ENCODE peak calls at places on chromosome 22, in five cellular contexts. D, H, L, N and R are unnamed samples.

GRCh38 chr22:23575601-23576000 is 4.5 kb downstream of the IGLL1 start:
- DNase-seq in D (no peak), H (no peak), L (no peak), N (no peak), R (no peak)

GRCh38 chr22:50696799-50697561 is 24.4 kb downstream of the SHANK3 start:
- DNase-seq in D (no peak), H (peak; percentile 66), L (no peak), N (peak; percentile 76), R (peak; percentile 50)

GRCh38 chr22:50581950-50582561 is 593 bp downstream of the CHKB start:
- DNase-seq in D (peak; percentile 58), H (no peak), L (no peak), N (no peak), R (no peak)

GRCh38 chr22:48218889-48219420 is 1456.5 kb downstream of the TBC1D22A start:
- DNase-seq in D (no peak), H (no peak), L (no peak), N (no peak), R (no peak)

GRCh38 chr22:37887610-37888378 is 18.3 kb upstream of the MICALL1 start:
- DNase-seq in D (no peak), H (no peak), L (peak; percentile 67), N (no peak), R (no peak)

GRCh38 chr22:23763579-23764331 is 965 bp downstream of the C22orf15 start:
- DNase-seq in D (peak; percentile 64), H (no peak), L (no peak), N (peak; percentile 70), R (no peak)

GRCh38 chr22:47392729-47393128 is 630.3 kb downstream of the TBC1D22A start:
- DNase-seq in D (no peak), H (no peak), L (no peak), N (no peak), R (no peak)

GRCh38 chr22:19742160-19743066 is 18.2 kb upstream of the TBX1 start:
- DNase-seq in D (no peak), H (no peak), L (no peak), N (no peak), R (no peak)

DNA sequence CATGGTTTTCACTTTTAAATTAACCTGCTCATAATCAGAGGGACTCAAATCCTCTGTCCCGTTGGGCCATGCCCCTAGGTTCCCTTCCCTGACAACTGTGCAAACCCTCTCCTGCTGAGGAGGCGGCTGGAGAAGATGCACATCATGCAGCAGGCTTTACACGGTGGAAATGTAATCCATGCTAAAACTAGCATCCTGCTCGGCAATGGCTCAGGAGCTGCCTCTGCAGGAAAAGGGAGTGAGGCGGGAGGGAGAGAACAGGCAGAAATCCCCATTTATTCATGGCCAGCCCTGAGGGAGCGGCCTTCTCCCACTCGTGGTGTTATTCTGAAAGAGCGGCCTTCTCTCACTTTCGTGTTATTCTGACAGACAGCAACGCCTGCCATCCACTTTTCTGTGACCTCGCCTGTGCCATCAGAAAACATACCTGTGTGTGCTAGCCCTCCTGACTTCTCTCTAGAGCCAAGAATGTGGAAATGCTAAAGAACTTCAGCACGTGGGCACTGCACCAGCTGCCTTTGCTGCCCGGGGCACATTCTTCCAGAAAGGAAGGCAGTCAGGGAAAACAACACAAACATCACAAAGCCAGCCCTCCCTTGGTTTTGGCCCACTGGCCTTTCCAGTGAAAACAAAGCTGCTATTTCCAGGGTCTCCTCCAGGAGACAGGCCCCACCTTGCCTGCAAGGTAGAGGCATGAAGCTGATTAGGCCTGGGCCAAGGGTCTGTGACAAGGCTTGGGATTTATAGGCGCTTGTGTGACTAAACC is 62.9 kb upstream of the BID start:
- DNase-seq in D (no peak), H (no peak), L (no peak), N (no peak), R (no peak)
- TF ChIP-seq CTCF in D (no peak), H (no peak), L (no peak), N (no peak), R (no peak)

GRCh38 chr22:21657020-21657360 is 8.8 kb upstream of the PPIL2 start:
- DNase-seq in D (no peak), H (no peak), L (no peak), N (no peak), R (no peak)

GRCh38 chr22:21659864-21660525 is 5.8 kb upstream of the PPIL2 start:
- DNase-seq in D (no peak), H (no peak), L (no peak), N (no peak), R (no peak)

GRCh38 chr22:21661991-21662390 is 3.8 kb upstream of the PPIL2 start:
- DNase-seq in D (no peak), H (no peak), L (no peak), N (no peak), R (no peak)

GRCh38 chr22:21660904-21661303 is 4.9 kb upstream of the PPIL2 start:
- DNase-seq in D (no peak), H (no peak), L (no peak), N (no peak), R (no peak)

DNA sequence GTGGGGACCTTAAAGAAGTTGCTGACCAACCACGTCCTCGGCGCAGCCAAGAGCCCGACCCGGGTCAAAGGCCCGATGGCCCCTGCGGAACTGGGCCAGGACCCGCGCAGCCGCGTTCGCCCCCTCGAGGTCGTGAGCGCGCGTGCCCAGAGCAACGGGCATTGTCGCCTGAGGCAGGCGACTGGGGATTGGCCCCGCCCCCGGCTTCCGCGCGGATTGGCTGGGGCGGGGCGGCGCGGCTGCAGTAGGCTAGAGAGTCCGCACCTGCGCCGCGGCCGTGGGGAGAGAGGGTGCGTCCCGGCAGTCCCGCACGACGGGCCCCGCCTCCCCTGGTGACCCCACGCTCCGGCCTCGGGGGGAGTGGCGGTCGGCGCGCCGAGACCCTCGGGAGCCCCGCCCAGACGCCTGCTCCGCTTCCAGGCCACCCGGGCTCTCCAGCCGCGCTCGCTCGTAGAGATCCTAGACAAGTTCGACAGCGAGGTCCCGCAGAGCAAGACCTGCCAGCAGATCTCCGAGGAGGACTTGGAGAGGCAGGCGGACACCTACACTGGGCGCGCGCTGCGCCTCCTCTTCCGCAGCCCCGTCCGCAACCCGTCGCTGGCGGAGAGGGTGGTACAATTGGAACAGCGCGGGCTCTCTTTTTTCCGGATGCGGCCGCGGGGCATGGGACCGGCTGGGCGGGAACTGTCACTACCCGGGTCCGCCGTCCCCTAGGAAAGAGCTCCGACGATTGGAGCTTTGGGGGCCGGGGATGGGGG is 8.3 kb upstream of the PPIL2 start:
- DNase-seq in D (peak; percentile 96), H (no peak), L (no peak), N (peak; percentile 80), R (peak; percentile 99)
- TF ChIP-seq CTCF in D (peak; percentile 11), H (no peak), L (peak; percentile 14), N (no peak), R (no peak)

GRCh38 chr22:39332441-39333064 is 13.1 kb upstream of the RPL3 start:
- DNase-seq in D (no peak), H (no peak), L (no peak), N (no peak), R (no peak)

GRCh38 chr22:39325392-39325932 is 6.0 kb upstream of the RPL3 start:
- DNase-seq in D (no peak), H (no peak), L (no peak), N (no peak), R (no peak)

DNA sequence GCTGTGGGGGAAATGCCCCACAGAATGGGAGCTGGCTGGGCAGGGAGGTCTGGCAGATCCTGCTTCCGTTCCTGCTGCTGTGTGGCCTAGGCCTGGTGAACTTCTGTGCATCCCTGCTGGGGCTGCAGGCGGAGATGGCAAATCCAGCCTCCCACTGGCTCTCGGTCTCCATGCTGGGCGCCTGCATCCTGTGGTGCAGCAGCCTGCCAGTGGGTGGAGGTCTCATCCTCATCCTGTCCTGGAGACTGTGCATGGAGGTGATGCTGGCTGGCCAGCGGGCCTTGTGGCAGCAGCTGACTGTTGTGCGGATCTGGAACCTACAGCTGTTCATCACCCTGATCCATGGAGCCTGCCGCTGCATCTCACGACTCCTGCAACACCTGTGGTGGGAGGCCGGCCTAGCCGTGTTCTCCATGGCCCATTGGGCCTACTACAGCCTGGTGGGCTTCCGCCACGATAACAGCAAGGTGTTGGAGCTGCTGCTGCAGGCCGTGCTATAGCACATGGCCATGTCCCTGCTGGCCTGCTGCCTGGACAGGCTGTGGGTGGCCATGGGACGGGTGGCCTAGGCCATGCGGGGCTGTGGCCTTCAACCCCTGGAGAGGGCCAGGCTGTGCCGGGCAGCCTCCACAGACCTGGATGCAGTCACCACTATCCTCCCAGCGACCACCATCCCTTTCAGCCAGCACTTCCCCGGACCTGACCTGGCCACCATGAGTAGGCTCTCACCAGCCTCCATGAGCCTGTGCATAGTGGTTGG is 8.8 kb upstream of the RPL3 start:
- DNase-seq in D (no peak), H (no peak), L (no peak), N (no peak), R (no peak)
- TF ChIP-seq CTCF in D (no peak), H (no peak), L (no peak), N (no peak), R (no peak)

DNA sequence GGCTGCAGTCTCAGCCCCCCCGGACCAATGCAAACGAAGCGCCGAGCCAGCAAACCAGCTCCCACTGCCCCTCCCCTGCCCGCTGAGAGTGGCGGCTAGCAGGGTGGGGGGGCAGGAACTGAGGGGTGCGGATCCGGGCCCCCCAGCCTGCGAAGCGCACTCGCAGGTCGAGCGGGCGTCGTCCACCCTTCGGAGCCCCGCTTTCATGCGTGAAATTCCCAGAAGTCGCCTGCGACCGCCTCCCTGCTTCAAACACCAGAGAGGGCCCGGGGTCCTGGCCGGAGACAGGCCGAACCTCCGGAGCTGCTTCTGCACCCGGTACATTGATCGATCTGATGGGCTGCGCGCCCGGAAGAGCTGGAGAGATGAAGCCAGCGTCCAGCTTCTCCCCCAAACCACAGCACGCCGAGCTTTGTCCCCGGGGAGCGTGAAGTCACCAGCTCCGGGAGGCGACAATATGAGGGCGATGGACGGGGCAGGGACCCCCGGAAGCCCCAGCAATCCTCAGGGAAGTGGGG is 646 bp upstream of the PATZ1 start:
- DNase-seq in D (peak; percentile 88), H (peak; percentile 78), L (no peak), N (no peak), R (peak; percentile 38)
- TF ChIP-seq CTCF in D (no peak), H (no peak), L (no peak), N (no peak), R (no peak)

GRCh38 chr22:31259798-31260473 is 32.4 kb downstream of the PIK3IP1 start:
- DNase-seq in D (no peak), H (no peak), L (no peak), N (no peak), R (no peak)

GRCh38 chr22:31248965-31249940 is 37.2 kb downstream of the LIMK2 start:
- DNase-seq in D (no peak), H (no peak), L (no peak), N (no peak), R (no peak)

GRCh38 chr22:31250740-31251330 is 38.7 kb downstream of the LIMK2 start:
- DNase-seq in D (no peak), H (no peak), L (no peak), N (no peak), R (no peak)

GRCh38 chr22:31248138-31248745 is 36.1 kb downstream of the LIMK2 start:
- DNase-seq in D (peak; percentile 68), H (peak; percentile 76), L (peak; percentile 74), N (peak; percentile 80), R (peak; percentile 39)

DNA sequence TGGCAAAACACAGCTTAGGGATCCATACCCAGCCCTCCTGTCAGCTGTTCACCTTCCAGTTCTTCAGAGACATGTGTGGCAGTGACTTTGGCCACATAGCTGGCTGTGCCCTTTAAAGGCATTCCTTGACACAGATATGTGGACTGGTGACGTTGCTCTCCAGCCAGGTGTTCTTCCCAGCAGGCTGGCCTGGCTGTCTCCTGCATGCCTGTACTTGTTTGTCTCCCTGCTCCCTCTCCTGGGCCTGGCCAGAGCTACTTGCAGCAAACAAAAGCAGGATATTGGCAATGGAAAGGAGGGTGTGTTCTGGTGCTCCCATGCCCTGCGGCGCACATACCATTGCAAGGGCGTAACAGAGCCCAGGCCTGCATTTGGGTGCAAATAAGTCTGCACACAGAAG is 38.3 kb downstream of the PIK3IP1 start:
- DNase-seq in D (no peak), H (peak; percentile 79), L (no peak), N (peak; percentile 42), R (no peak)
- TF ChIP-seq CTCF in D (no peak), H (no peak), L (no peak), N (no peak), R (no peak)